ENCODE peak calls at places on chromosomes 16 and 17, in six cellular contexts. One of them, this sample, is unnamed.

GRCh38 chr16:4273858-4274291 is 1.1 kb upstream of the TFAP4 start:
- DNase-seq in stimulated activated CD8-positive, alpha-beta memory T cell treated with anti-CD3 and anti-CD28 coated beads, Interleukin-7, amount 100 ng/mL, for 24 hours: no peak
- DNase-seq in NCI-H226: peak; percentile 60
- DNase-seq in colonic mucosa: peak; percentile 56
- DNase-seq in myocyte: peak; percentile 21
- DNase-seq in epithelial cell of esophagus: peak; percentile 63
- DNase-seq in this sample: peak; percentile 62

GRCh38 chr17:79282294-79282693 is 207.7 kb downstream of the ENGASE start:
- DNase-seq in stimulated activated CD8-positive, alpha-beta memory T cell treated with anti-CD3 and anti-CD28 coated beads, Interleukin-7, amount 100 ng/mL, for 24 hours: no peak
- DNase-seq in NCI-H226: no peak
- DNase-seq in colonic mucosa: no peak
- DNase-seq in myocyte: no peak
- DNase-seq in epithelial cell of esophagus: no peak
- DNase-seq in this sample: no peak

GRCh38 chr17:73182616-73183310 is 10.1 kb upstream of the COG1 start:
- DNase-seq in stimulated activated CD8-positive, alpha-beta memory T cell treated with anti-CD3 and anti-CD28 coated beads, Interleukin-7, amount 100 ng/mL, for 24 hours: no peak
- DNase-seq in NCI-H226: no peak
- DNase-seq in colonic mucosa: no peak
- DNase-seq in myocyte: no peak
- DNase-seq in epithelial cell of esophagus: no peak
- DNase-seq in this sample: peak; percentile 64

GRCh38 chr16:84718-85452 is 6.9 kb downstream of the MPG start:
- DNase-seq in stimulated activated CD8-positive, alpha-beta memory T cell treated with anti-CD3 and anti-CD28 coated beads, Interleukin-7, amount 100 ng/mL, for 24 hours: peak; percentile 43
- DNase-seq in NCI-H226: peak; percentile 92
- DNase-seq in colonic mucosa: peak; percentile 49
- DNase-seq in myocyte: peak; percentile 98
- DNase-seq in epithelial cell of esophagus: peak; percentile 69
- DNase-seq in this sample: peak; percentile 53

GRCh38 chr17:51734462-51734861 is 424.1 kb downstream of the CA10 start:
- DNase-seq in stimulated activated CD8-positive, alpha-beta memory T cell treated with anti-CD3 and anti-CD28 coated beads, Interleukin-7, amount 100 ng/mL, for 24 hours: no peak
- DNase-seq in NCI-H226: no peak
- DNase-seq in colonic mucosa: peak; percentile 18
- DNase-seq in myocyte: no peak
- DNase-seq in epithelial cell of esophagus: no peak
- DNase-seq in this sample: no peak

GRCh38 chr16:22358000-22358399 is 16.4 kb downstream of the CDR2 start:
- DNase-seq in stimulated activated CD8-positive, alpha-beta memory T cell treated with anti-CD3 and anti-CD28 coated beads, Interleukin-7, amount 100 ng/mL, for 24 hours: no peak
- DNase-seq in NCI-H226: no peak
- DNase-seq in colonic mucosa: no peak
- DNase-seq in myocyte: no peak
- DNase-seq in epithelial cell of esophagus: no peak
- DNase-seq in this sample: no peak

GRCh38 chr16:86483-86952 is 8.5 kb downstream of the MPG start:
- DNase-seq in stimulated activated CD8-positive, alpha-beta memory T cell treated with anti-CD3 and anti-CD28 coated beads, Interleukin-7, amount 100 ng/mL, for 24 hours: no peak
- DNase-seq in NCI-H226: no peak
- DNase-seq in colonic mucosa: no peak
- DNase-seq in myocyte: no peak
- DNase-seq in epithelial cell of esophagus: no peak
- DNase-seq in this sample: no peak

GRCh38 chr17:57986841-57987581 is 1.0 kb downstream of the VEZF1 start:
- DNase-seq in stimulated activated CD8-positive, alpha-beta memory T cell treated with anti-CD3 and anti-CD28 coated beads, Interleukin-7, amount 100 ng/mL, for 24 hours: no peak
- DNase-seq in NCI-H226: peak; percentile 66
- DNase-seq in colonic mucosa: peak; percentile 57
- DNase-seq in myocyte: peak; percentile 62
- DNase-seq in epithelial cell of esophagus: peak; percentile 59
- DNase-seq in this sample: peak; percentile 46

GRCh38 chr16:57023541-57024249 is 34.3 kb downstream of the NLRC5 start:
- DNase-seq in stimulated activated CD8-positive, alpha-beta memory T cell treated with anti-CD3 and anti-CD28 coated beads, Interleukin-7, amount 100 ng/mL, for 24 hours: no peak
- DNase-seq in NCI-H226: no peak
- DNase-seq in colonic mucosa: no peak
- DNase-seq in myocyte: no peak
- DNase-seq in epithelial cell of esophagus: no peak
- DNase-seq in this sample: no peak

GRCh38 chr17:29004081-29004692 is 1.6 kb downstream of the SEZ6 start:
- DNase-seq in stimulated activated CD8-positive, alpha-beta memory T cell treated with anti-CD3 and anti-CD28 coated beads, Interleukin-7, amount 100 ng/mL, for 24 hours: no peak
- DNase-seq in NCI-H226: no peak
- DNase-seq in colonic mucosa: no peak
- DNase-seq in myocyte: peak; percentile 53
- DNase-seq in epithelial cell of esophagus: peak; percentile 45
- DNase-seq in this sample: no peak

GRCh38 chr16:11799509-11800384 is 2.7 kb upstream of the ZC3H7A start:
- DNase-seq in stimulated activated CD8-positive, alpha-beta memory T cell treated with anti-CD3 and anti-CD28 coated beads, Interleukin-7, amount 100 ng/mL, for 24 hours: no peak
- DNase-seq in NCI-H226: no peak
- DNase-seq in colonic mucosa: no peak
- DNase-seq in myocyte: no peak
- DNase-seq in epithelial cell of esophagus: no peak
- DNase-seq in this sample: no peak

GRCh38 chr16:48912360-48912759 is 302.4 kb upstream of the N4BP1 start:
- DNase-seq in stimulated activated CD8-positive, alpha-beta memory T cell treated with anti-CD3 and anti-CD28 coated beads, Interleukin-7, amount 100 ng/mL, for 24 hours: no peak
- DNase-seq in NCI-H226: no peak
- DNase-seq in colonic mucosa: no peak
- DNase-seq in myocyte: no peak
- DNase-seq in epithelial cell of esophagus: peak; percentile 4
- DNase-seq in this sample: no peak

GRCh38 chr17:57948555-57949420 is 6.4 kb downstream of the CUEDC1 start:
- DNase-seq in stimulated activated CD8-positive, alpha-beta memory T cell treated with anti-CD3 and anti-CD28 coated beads, Interleukin-7, amount 100 ng/mL, for 24 hours: no peak
- DNase-seq in NCI-H226: peak; percentile 96
- DNase-seq in colonic mucosa: no peak
- DNase-seq in myocyte: peak; percentile 99
- DNase-seq in epithelial cell of esophagus: peak; percentile 95
- DNase-seq in this sample: no peak

GRCh38 chr16:27798241-27798640 is 248.3 kb downstream of the KATNIP start:
- DNase-seq in stimulated activated CD8-positive, alpha-beta memory T cell treated with anti-CD3 and anti-CD28 coated beads, Interleukin-7, amount 100 ng/mL, for 24 hours: no peak
- DNase-seq in NCI-H226: no peak
- DNase-seq in colonic mucosa: no peak
- DNase-seq in myocyte: no peak
- DNase-seq in epithelial cell of esophagus: no peak
- DNase-seq in this sample: no peak

GRCh38 chr17:49315974-49316570 is 46.0 kb downstream of the ZNF652 start:
- DNase-seq in stimulated activated CD8-positive, alpha-beta memory T cell treated with anti-CD3 and anti-CD28 coated beads, Interleukin-7, amount 100 ng/mL, for 24 hours: no peak
- DNase-seq in NCI-H226: no peak
- DNase-seq in colonic mucosa: no peak
- DNase-seq in myocyte: peak; percentile 32
- DNase-seq in epithelial cell of esophagus: no peak
- DNase-seq in this sample: no peak

This sample was measured in stomach.